ENCODE peak calls at places on chromosomes 5 and 9, in four cellular contexts. S is tibial nerve, Y is fibroblast of the aortic adventitia, O is astrocyte of the cerebellum. H is an unnamed sample.

GRCh38 chr9:111271481-111272080 is 58.4 kb downstream of the OR2K2 start:
- DNase-seq in S (no peak), Y (peak; percentile 16), O (no peak), H (no peak)

GRCh38 chr9:14312721-14313377 is 1.1 kb downstream of the NFIB start:
- DNase-seq in S (no peak), Y (peak; percentile 37), O (no peak), H (no peak)

GRCh38 chr9:131426545-131426944 is 32.7 kb downstream of the PRRC2B start:
- DNase-seq in S (no peak), Y (no peak), O (no peak), H (no peak)

GRCh38 chr9:33676746-33677505 is 118.4 kb upstream of the PRSS3 start:
- DNase-seq in S (no peak), Y (peak; percentile 2), O (no peak), H (no peak)

GRCh38 chr5:134579284-134579771 is 53.3 kb downstream of the SAR1B start:
- DNase-seq in S (no peak), Y (no peak), O (no peak), H (no peak)

GRCh38 chr5:126878624-126879023 is 101.7 kb downstream of the LMNB1 start:
- DNase-seq in S (no peak), Y (no peak), O (no peak), H (no peak)

GRCh38 chr9:4298255-4299005 is 1.4 kb downstream of the GLIS3 start:
- DNase-seq in S (peak; percentile 18), Y (no peak), O (no peak), H (no peak)

GRCh38 chr9:16405421-16405820 is 465.0 kb downstream of the BNC2 start:
- DNase-seq in S (no peak), Y (no peak), O (no peak), H (no peak)

GRCh38 chr9:20032413-20033006 is 243.7 kb upstream of the SLC24A2 start:
- DNase-seq in S (no peak), Y (no peak), O (no peak), H (no peak)

GRCh38 chr5:93621340-93621872 is 38.4 kb downstream of the NR2F1 start:
- DNase-seq in S (peak; percentile 40), Y (no peak), O (no peak), H (no peak)

GRCh38 chr9:6686396-6686795 is 40.9 kb upstream of the GLDC start:
- DNase-seq in S (no peak), Y (peak; percentile 68), O (no peak), H (no peak)

GRCh38 chr5:59025734-59026133 is 442.9 kb downstream of the RAB3C start:
- DNase-seq in S (no peak), Y (no peak), O (no peak), H (no peak)

GRCh38 chr5:179193746-179194145 is 133.6 kb downstream of the ZNF354C start:
- DNase-seq in S (no peak), Y (no peak), O (no peak), H (no peak)

GRCh38 chr9:93467462-93467861 is 14.1 kb upstream of the FAM120AOS start:
- DNase-seq in S (no peak), Y (no peak), O (no peak), H (no peak)

GRCh38 chr9:136009516-136009915 is 48.3 kb upstream of the UBAC1 start:
- DNase-seq in S (no peak), Y (no peak), O (no peak), H (no peak)

DNA sequence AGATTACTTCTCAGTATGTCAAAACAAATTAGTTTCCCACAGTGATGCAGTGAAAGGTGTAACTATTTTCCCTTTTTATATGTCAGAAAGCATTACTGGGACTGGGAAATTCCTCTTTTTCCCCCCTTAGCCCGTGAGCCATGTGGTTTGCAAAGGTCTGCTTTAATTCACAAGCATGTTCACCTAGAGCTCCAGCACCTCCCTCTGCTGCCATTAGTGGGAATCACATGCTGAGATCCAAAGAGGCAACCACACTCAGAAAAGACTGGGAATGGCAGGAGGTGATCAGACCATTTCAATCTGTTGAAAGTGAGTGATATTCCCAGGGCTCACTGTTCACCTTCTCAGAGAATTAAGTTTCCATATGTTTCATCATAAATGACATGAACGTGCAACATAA is 703.7 kb upstream of the WWC1 start:
- DNase-seq in S (no peak), Y (peak; percentile 20), O (peak; percentile 22), H (no peak)
- TF ChIP-seq CTCF in S (peak; percentile 11), Y (peak; percentile 65), O (peak; percentile 81), H (peak; percentile 25)

GRCh38 chr5:7850533-7851239 is at the start of gene CFAP90:
- DNase-seq in S (no peak), Y (no peak), O (no peak), H (no peak)
- TF ChIP-seq CTCF in S (peak; percentile 36), Y (peak; percentile 37), O (peak; percentile 64), H (peak; percentile 34)

GRCh38 chr5:160802567-160802966 is 49.4 kb downstream of the ATP10B start:
- DNase-seq in S (no peak), Y (no peak), O (no peak), H (no peak)
- TF ChIP-seq CTCF in S (no peak), Y (no peak), O (no peak), H (no peak)

GRCh38 chr5:51156222-51156621 is 227.0 kb upstream of the ISL1 start:
- DNase-seq in S (no peak), Y (no peak), O (no peak), H (no peak)
- TF ChIP-seq CTCF in S (no peak), Y (no peak), O (no peak), H (no peak)

DNA sequence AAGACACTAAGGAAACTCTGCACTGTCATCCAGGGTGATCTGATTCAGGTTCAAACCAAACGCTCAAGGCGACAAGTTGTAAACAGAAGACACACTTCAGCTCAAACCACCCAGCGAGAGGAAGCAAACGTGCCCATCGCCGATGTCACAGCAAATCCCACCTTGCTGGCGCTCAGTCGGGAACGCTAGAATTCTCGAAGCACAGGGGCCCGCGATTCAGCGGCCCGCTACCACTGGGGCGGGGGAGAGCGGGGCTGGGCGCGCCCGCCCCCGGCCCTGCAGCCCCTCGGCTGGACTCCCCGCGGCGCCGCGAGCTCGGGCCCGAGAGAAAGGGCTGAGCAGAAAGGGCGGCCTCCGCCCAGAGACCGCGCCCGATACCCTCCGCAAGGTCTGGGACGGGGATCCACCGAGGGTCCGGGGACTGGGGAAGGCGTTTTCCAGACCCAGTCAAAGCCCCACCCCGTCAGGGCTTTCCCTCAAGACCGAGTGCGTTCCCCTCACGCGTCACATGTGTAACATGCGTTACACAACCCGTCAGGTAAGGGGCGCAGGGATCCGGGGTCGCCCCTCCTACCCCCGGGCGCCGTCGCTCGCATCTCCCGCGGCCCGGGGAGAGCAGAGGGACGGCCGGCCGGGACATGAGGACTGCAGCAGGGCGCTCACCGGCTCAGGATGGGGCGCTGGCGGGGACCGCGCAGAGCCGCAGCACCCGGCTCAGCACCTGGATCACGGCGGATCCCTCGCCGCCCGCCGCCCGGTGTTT is 461 bp downstream of the AGTPBP1 start:
- DNase-seq in S (no peak), Y (peak; percentile 17), O (no peak), H (no peak)
- TF ChIP-seq CTCF in S (no peak), Y (no peak), O (no peak), H (no peak)

GRCh38 chr5:66724740-66725139 is 128.5 kb downstream of the MAST4 start:
- DNase-seq in S (no peak), Y (peak; percentile 30), O (peak; percentile 15), H (no peak)
- TF ChIP-seq CTCF in S (no peak), Y (peak; percentile 52), O (peak; percentile 48), H (peak; percentile 19)

GRCh38 chr5:35660451-35660850 is 42.8 kb downstream of the SPEF2 start:
- DNase-seq in S (no peak), Y (no peak), O (no peak), H (no peak)

GRCh38 chr5:35657877-35658276 is 40.2 kb downstream of the SPEF2 start:
- DNase-seq in S (no peak), Y (no peak), O (no peak), H (no peak)

GRCh38 chr5:35651002-35651756 is 33.5 kb downstream of the SPEF2 start:
- DNase-seq in S (no peak), Y (peak; percentile 10), O (peak; percentile 11), H (peak; percentile 32)

GRCh38 chr5:35659556-35659955 is 41.9 kb downstream of the SPEF2 start:
- DNase-seq in S (no peak), Y (no peak), O (no peak), H (no peak)

GRCh38 chr5:35656721-35657120 is 39.1 kb downstream of the SPEF2 start:
- DNase-seq in S (no peak), Y (peak; percentile 1), O (no peak), H (no peak)
- TF ChIP-seq CTCF in S (no peak), Y (no peak), O (no peak), H (no peak)

GRCh38 chr5:109844695-109845094 is 155.0 kb downstream of the MAN2A1 start:
- DNase-seq in S (no peak), Y (peak; percentile 13), O (no peak), H (no peak)

GRCh38 chr5:109849478-109850088 is 159.9 kb downstream of the MAN2A1 start:
- DNase-seq in S (no peak), Y (no peak), O (no peak), H (no peak)

GRCh38 chr5:109848130-109848529 is 158.4 kb downstream of the MAN2A1 start:
- DNase-seq in S (no peak), Y (no peak), O (no peak), H (no peak)

GRCh38 chr5:109838157-109838556 is 148.4 kb downstream of the MAN2A1 start:
- DNase-seq in S (no peak), Y (no peak), O (no peak), H (no peak)

DNA sequence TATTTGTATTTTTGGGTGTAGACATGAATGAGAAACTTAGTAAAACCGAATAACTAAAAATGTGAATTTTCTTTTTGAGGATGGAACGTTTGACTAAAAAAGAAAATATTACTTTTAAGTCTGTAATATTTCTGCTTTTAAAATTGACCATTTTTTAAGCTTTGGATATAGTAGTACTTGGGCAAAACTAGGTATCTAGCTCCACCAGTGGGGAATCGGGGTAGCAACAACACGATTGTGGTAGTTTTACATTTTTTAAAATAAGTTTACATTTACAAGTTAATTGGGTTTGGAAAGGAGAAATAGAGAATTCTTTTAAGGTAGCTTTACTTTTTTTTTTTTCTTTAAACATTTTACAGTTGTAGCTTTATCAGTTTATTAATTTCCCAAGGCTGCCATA is 154.4 kb downstream of the MAN2A1 start:
- DNase-seq in S (no peak), Y (peak; percentile 42), O (no peak), H (no peak)
- TF ChIP-seq CTCF in S (no peak), Y (peak; percentile 55), O (peak; percentile 28), H (peak; percentile 16)

GRCh38 chr9:122213589-122214413 is 15.0 kb downstream of the LHX6 start:
- DNase-seq in S (no peak), Y (no peak), O (no peak), H (no peak)
- TF ChIP-seq CTCF in S (no peak), Y (no peak), O (no peak), H (no peak)